ENCODE peak calls at places on chromosomes 7 and 10, in five cellular contexts. P is posterior cingulate gyrus, G is RPMI8226, B is adrenal gland, L is NCI-H1417. N is an unnamed sample.

GRCh38 chr10:103986360-103986759 is 19.4 kb downstream of the SLK start:
- DNase-seq in P (no peak), G (no peak), B (no peak), L (no peak), N (no peak)

GRCh38 chr7:148142660-148143248 is 447.8 kb upstream of the C7orf33 start:
- DNase-seq in P (no peak), G (peak), B (peak), L (peak), N (peak)

GRCh38 chr7:123548406-123548805 is 9.2 kb downstream of the NDUFA5 start:
- DNase-seq in P (no peak), G (no peak), B (no peak), L (no peak), N (no peak)

GRCh38 chr7:49721441-49721840 is 52.0 kb upstream of the VWC2 start:
- DNase-seq in P (no peak), G (no peak), B (no peak), L (no peak), N (no peak)

GRCh38 chr7:79317728-79318127 is 135.7 kb downstream of the MAGI2 start:
- DNase-seq in P (no peak), G (no peak), B (peak), L (peak), N (no peak)

GRCh38 chr10:65235266-65235665 is 1690.6 kb upstream of the LRRTM3 start:
- DNase-seq in P (no peak), G (no peak), B (no peak), L (no peak), N (no peak)

GRCh38 chr7:101645951-101646350 is 16.9 kb upstream of the MYL10 start:
- DNase-seq in P (no peak), G (no peak), B (no peak), L (no peak), N (no peak)

GRCh38 chr10:93541402-93542357 is 24.8 kb upstream of the FFAR4 start:
- DNase-seq in P (no peak), G (peak), B (peak), L (no peak), N (peak)

GRCh38 chr10:59606551-59606961 is 103.1 kb downstream of the SLC16A9 start:
- DNase-seq in P (no peak), G (no peak), B (no peak), L (peak), N (no peak)

GRCh38 chr10:3152566-3152935 is 20.0 kb downstream of the PITRM1 start:
- DNase-seq in P (no peak), G (no peak), B (no peak), L (no peak), N (no peak)

GRCh38 chr10:95391570-95392249 is 100.9 kb upstream of the PDLIM1 start:
- DNase-seq in P (no peak), G (peak), B (no peak), L (no peak), N (peak)

GRCh38 chr7:131000873-131001272 is 266.9 kb upstream of the KLF14 start:
- DNase-seq in P (no peak), G (no peak), B (no peak), L (no peak), N (no peak)

GRCh38 chr7:80145780-80146422 is 11.3 kb downstream of the GNAI1 start:
- DNase-seq in P (no peak), G (no peak), B (no peak), L (peak), N (no peak)

GRCh38 chr10:7410306-7410799 is 481 bp downstream of the SFMBT2 start:
- DNase-seq in P (no peak), G (peak), B (no peak), L (peak), N (peak)

GRCh38 chr10:59997807-59998525 is 91.6 kb upstream of the CCDC6 start:
- DNase-seq in P (no peak), G (no peak), B (peak), L (no peak), N (peak)

GRCh38 chr7:100603697-100604077 is 1.5 kb downstream of the PCOLCE start:
- DNase-seq in P (no peak), G (no peak), B (no peak), L (peak), N (no peak)

GRCh38 chr10:67017218-67017617 is 91.4 kb downstream of the LRRTM3 start:
- DNase-seq in P (no peak), G (no peak), B (no peak), L (no peak), N (no peak)

GRCh38 chr7:1046722-1047679 is 2.7 kb downstream of the GPR146 start:
- DNase-seq in P (no peak), G (no peak), B (no peak), L (peak), N (no peak)

GRCh38 chr10:77374189-77374656 is 263.4 kb downstream of the KCNMA1 start:
- DNase-seq in P (no peak), G (no peak), B (no peak), L (no peak), N (no peak)

GRCh38 chr10:126731613-126731995 is 61.1 kb upstream of the C10orf90 start:
- DNase-seq in P (no peak), G (no peak), B (no peak), L (no peak), N (no peak)

GRCh38 chr7:47648301-47648900 is 66.5 kb upstream of the TNS3 start:
- DNase-seq in P (no peak), G (no peak), B (no peak), L (no peak), N (no peak)

GRCh38 chr7:124940306-124940705 is 10.7 kb upstream of the POT1 start:
- DNase-seq in P (no peak), G (no peak), B (no peak), L (no peak), N (no peak)

GRCh38 chr7:142298009-142298408 is 40.2 kb upstream of the PRSS58 start:
- DNase-seq in P (no peak), G (no peak), B (no peak), L (peak), N (no peak)

GRCh38 chr10:133422223-133422820 is 2.1 kb downstream of the SPRN start:
- DNase-seq in P (no peak), G (no peak), B (peak), L (no peak), N (no peak)

GRCh38 chr7:133252858-133253521 is at the start of gene EXOC4:
- DNase-seq in P (peak), G (peak), B (peak), L (peak), N (peak)

GRCh38 chr7:27305854-27306253 is 63.3 kb downstream of the EVX1 start:
- DNase-seq in P (no peak), G (no peak), B (no peak), L (no peak), N (no peak)

GRCh38 chr10:91909178-91909677 is at the start of gene FGFBP3:
- DNase-seq in P (no peak), G (peak), B (no peak), L (peak), N (peak)

GRCh38 chr10:79397575-79398303 is 47.7 kb downstream of the ZCCHC24 start:
- DNase-seq in P (no peak), G (no peak), B (no peak), L (no peak), N (no peak)

GRCh38 chr10:44424953-44425352 is 40.1 kb upstream of the CXCL12 start:
- DNase-seq in P (no peak), G (no peak), B (no peak), L (no peak), N (no peak)

GRCh38 chr7:77631820-77632219 is 64.4 kb upstream of the RSBN1L start:
- DNase-seq in P (no peak), G (no peak), B (no peak), L (no peak), N (no peak)

GRCh38 chr10:48697821-48698764 is 13.4 kb downstream of the WDFY4 start:
- DNase-seq in P (no peak), G (no peak), B (no peak), L (no peak), N (no peak)

GRCh38 chr7:81308643-81309354 is 389.9 kb upstream of the SEMA3C start:
- DNase-seq in P (no peak), G (no peak), B (no peak), L (peak), N (no peak)

GRCh38 chr10:7258948-7259523 is 151.8 kb downstream of the SFMBT2 start:
- DNase-seq in P (no peak), G (no peak), B (peak), L (no peak), N (no peak)

N was measured in testis.